ENCODE peak calls at places on chromosomes 6 and 20, in seven cellular contexts. Y is GM23338, Z is transverse colon, D is GM12891, U is HepG2, L is spleen, V is breast epithelium. O is an unnamed sample.

GRCh38 chr20:6940052-6940451 is 172.6 kb downstream of the BMP2 start:
- DNase-seq in Y (peak; percentile 88), Z (no peak), D (no peak), U (peak; percentile 69), L (no peak), V (no peak), O (peak; percentile 87)

GRCh38 chr20:17943343-17943742 is 25.3 kb downstream of the SNX5 start:
- DNase-seq in Y (no peak), Z (no peak), D (no peak), U (no peak), L (no peak), V (no peak), O (no peak)

GRCh38 chr6:65760285-65760684 is 53.3 kb upstream of the EYS start:
- DNase-seq in Y (no peak), Z (no peak), D (no peak), U (peak; percentile 16), L (no peak), V (no peak), O (no peak)

GRCh38 chr20:37987602-37988290 is 45.5 kb downstream of the TTI1 start:
- DNase-seq in Y (no peak), Z (no peak), D (no peak), U (no peak), L (no peak), V (no peak), O (no peak)

GRCh38 chr6:108781419-108782110 is 66.7 kb upstream of the ARMC2 start:
- DNase-seq in Y (peak; percentile 79), Z (no peak), D (no peak), U (no peak), L (no peak), V (no peak), O (peak; percentile 89)

GRCh38 chr6:17945111-17945510 is 42.3 kb downstream of the KIF13A start:
- DNase-seq in Y (no peak), Z (no peak), D (no peak), U (no peak), L (no peak), V (no peak), O (no peak)

GRCh38 chr6:162580619-162581018 is 146.9 kb downstream of the PRKN start:
- DNase-seq in Y (no peak), Z (no peak), D (no peak), U (peak; percentile 1), L (no peak), V (no peak), O (no peak)

GRCh38 chr6:57173886-57174510 is 1.9 kb downstream of the BAG2 start:
- DNase-seq in Y (peak; percentile 60), Z (no peak), D (no peak), U (peak; percentile 60), L (no peak), V (no peak), O (no peak)

GRCh38 chr6:13079096-13079758 is 249.1 kb downstream of the TBC1D7 start:
- DNase-seq in Y (peak; percentile 2), Z (no peak), D (no peak), U (no peak), L (no peak), V (no peak), O (peak; percentile 29)

GRCh38 chr6:165893431-165893830 is 230.4 kb upstream of the PDE10A start:
- DNase-seq in Y (no peak), Z (no peak), D (no peak), U (no peak), L (no peak), V (no peak), O (peak; percentile 72)

GRCh38 chr20:39813190-39813829 is 851.2 kb downstream of the DHX35 start:
- DNase-seq in Y (no peak), Z (no peak), D (no peak), U (no peak), L (no peak), V (no peak), O (no peak)

GRCh38 chr6:7974932-7975763 is 64.6 kb upstream of the TXNDC5 start:
- DNase-seq in Y (no peak), Z (peak; percentile 78), D (no peak), U (peak; percentile 100), L (peak; percentile 82), V (peak; percentile 49), O (no peak)

GRCh38 chr20:41047975-41048305 is 19.3 kb downstream of the TOP1 start:
- DNase-seq in Y (no peak), Z (no peak), D (no peak), U (no peak), L (no peak), V (no peak), O (no peak)

GRCh38 chr6:35973670-35974222 is 50.7 kb downstream of the SLC26A8 start:
- DNase-seq in Y (no peak), Z (peak; percentile 41), D (peak; percentile 37), U (peak; percentile 93), L (no peak), V (no peak), O (no peak)

GRCh38 chr20:16974080-16974854 is 226.1 kb downstream of the OTOR start:
- DNase-seq in Y (no peak), Z (no peak), D (no peak), U (no peak), L (no peak), V (no peak), O (no peak)

GRCh38 chr6:138594042-138594636 is 94.8 kb upstream of the NHSL1 start:
- DNase-seq in Y (peak; percentile 47), Z (no peak), D (no peak), U (no peak), L (no peak), V (no peak), O (no peak)

GRCh38 chr6:33833599-33833998 is 29.8 kb upstream of the MLN start:
- DNase-seq in Y (no peak), Z (no peak), D (no peak), U (no peak), L (no peak), V (no peak), O (no peak)

GRCh38 chr6:116059713-116060571 is 749 bp downstream of the FRK start:
- DNase-seq in Y (no peak), Z (peak; percentile 47), D (no peak), U (peak; percentile 42), L (no peak), V (no peak), O (no peak)
- TF ChIP-seq POLR2AphosphoS5 in Y (no peak), Z (no peak), D (no peak), U (no peak), L (no peak), V (no peak), O (no peak)

DNA sequence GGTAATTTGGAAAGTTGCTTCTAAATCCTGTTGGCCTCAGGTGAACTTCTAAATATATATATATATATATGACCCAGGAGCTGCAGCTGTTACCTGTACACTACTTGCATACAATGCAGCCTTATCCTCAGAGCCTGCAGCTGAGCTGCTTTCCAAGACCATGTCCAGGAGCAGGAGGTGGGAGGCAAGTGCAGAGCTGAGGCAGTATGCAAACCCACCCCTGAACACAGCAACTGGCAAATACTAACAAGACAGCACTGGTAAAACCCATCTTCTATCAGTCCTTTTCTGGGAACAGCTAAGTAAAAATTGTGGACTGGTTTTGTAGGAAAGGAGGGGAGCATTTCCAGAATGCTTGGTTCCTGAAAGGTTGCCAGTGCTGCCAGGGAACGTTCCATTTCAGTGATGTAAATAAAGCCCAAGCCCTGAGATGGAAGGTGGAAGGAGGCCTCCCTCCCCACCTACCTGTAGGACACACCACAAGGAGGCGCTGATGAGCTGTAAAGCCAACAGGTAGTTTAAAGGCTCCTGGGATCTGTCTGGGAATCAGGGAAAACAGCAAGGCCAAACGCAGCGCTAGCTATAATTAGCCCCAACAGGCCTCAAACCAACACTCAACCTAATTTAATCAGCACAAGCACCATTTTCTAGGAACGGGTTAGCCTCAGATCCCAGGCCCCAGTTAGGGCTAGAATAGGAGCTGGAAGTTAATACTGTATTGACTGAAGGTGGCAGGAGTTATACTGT is 93.8 kb upstream of the MAP7 start:
- DNase-seq in Y (peak; percentile 97), Z (peak; percentile 93), D (peak; percentile 13), U (peak; percentile 65), L (peak; percentile 90), V (peak; percentile 93), O (peak; percentile 95)
- TF ChIP-seq POLR2AphosphoS5 in Y (no peak), Z (peak; percentile 26), D (no peak), U (no peak), L (peak; percentile 71), V (peak; percentile 37), O (peak; percentile 73)

GRCh38 chr6:21305827-21306469 is 287.6 kb upstream of the SOX4 start:
- DNase-seq in Y (no peak), Z (no peak), D (no peak), U (peak; percentile 70), L (no peak), V (no peak), O (no peak)
- TF ChIP-seq POLR2AphosphoS5 in Y (no peak), Z (no peak), D (no peak), U (no peak), L (no peak), V (no peak), O (no peak)

GRCh38 chr6:45076217-45076616 is 251.9 kb upstream of the RUNX2 start:
- DNase-seq in Y (no peak), Z (no peak), D (no peak), U (no peak), L (no peak), V (no peak), O (no peak)
- TF ChIP-seq POLR2AphosphoS5 in Y (no peak), Z (no peak), D (no peak), U (no peak), L (no peak), V (no peak), O (no peak)

GRCh38 chr6:46305833-46306232 is 135.1 kb upstream of the ENPP5 start:
- DNase-seq in Y (no peak), Z (no peak), D (no peak), U (no peak), L (no peak), V (no peak), O (no peak)
- TF ChIP-seq POLR2AphosphoS5 in Y (no peak), Z (no peak), D (no peak), U (no peak), L (no peak), V (no peak), O (no peak)

DNA sequence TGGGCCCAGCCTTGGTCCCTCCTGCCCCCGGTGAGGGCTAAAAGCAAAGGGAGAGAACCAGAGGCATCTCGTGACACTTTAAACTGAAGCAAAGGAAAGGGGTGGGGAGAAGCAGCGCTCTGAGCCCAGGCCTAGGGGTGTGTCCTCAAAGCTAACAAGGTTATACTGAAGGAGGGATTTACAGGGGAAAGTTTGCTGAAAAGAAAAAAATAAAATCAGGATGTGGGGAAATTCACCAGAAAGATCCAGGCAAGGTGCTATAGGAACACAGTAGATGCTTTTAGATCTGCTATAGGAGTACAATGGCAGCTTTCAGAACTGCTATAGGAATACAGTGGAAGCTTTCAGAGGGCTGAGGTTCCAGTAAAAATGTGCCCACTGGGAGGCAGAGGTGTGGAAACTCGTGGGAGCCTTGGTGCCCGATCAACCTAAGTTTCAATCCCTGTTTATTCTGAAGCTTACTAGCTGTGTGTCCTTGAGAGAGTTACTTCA is at the start of gene COL9A1:
- DNase-seq in Y (no peak), Z (no peak), D (no peak), U (no peak), L (no peak), V (no peak), O (no peak)
- TF ChIP-seq POLR2AphosphoS5 in Y (no peak), Z (no peak), D (no peak), U (no peak), L (no peak), V (no peak), O (no peak)

DNA sequence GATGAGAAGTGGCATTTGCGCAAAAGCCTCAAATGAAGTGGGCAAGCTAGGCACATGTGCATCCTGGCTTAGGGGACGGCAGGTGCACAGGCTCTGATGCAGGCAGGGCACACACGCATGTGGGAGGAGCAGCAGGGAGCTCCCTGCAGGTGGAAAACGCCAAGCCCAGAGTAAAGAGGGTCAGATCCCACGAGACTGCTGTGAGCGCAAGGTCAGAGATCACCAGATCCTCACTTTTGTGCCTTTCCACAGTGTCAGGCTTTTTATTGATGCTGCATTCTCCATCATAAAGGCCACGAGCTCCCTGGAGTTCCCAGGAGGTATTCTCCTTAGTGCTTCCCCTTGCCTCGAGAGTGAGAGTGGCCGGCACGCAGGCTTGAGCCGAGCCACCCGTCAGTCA is 109.2 kb downstream of the SYNDIG1 start:
- DNase-seq in Y (no peak), Z (no peak), D (no peak), U (no peak), L (no peak), V (no peak), O (peak; percentile 60)
- TF ChIP-seq POLR2AphosphoS5 in Y (no peak), Z (no peak), D (no peak), U (no peak), L (no peak), V (no peak), O (no peak)